ENCODE peak calls at places on chromosomes 13 and 19, in seven cellular contexts. One of them, this sample, is unnamed. For H3K4me1, the result is how much of the 10 kb centered on the place peaks cover.

GRCh38 chr19:30225615-30226463 is 146.3 kb upstream of the ZNF536 start:
- DNase-seq in heart right ventricle: no peak
- DNase-seq in colonic mucosa: no peak
- DNase-seq in upper lobe of right lung: no peak
- DNase-seq in stomach: no peak
- DNase-seq in A549: peak
- DNase-seq in cardiac muscle cell: no peak
- DNase-seq in this sample: no peak

GRCh38 chr13:18996221-18996620 is 185.4 kb downstream of the TUBA3C start:
- DNase-seq in heart right ventricle: no peak
- DNase-seq in colonic mucosa: no peak
- DNase-seq in upper lobe of right lung: no peak
- DNase-seq in stomach: no peak
- DNase-seq in A549: no peak
- DNase-seq in cardiac muscle cell: no peak
- DNase-seq in this sample: no peak

GRCh38 chr19:29667941-29668340 is 2.7 kb downstream of the PLEKHF1 start:
- DNase-seq in heart right ventricle: no peak
- DNase-seq in colonic mucosa: no peak
- DNase-seq in upper lobe of right lung: peak
- DNase-seq in stomach: peak
- DNase-seq in A549: no peak
- DNase-seq in cardiac muscle cell: no peak
- DNase-seq in this sample: no peak

GRCh38 chr13:106815545-106815944 is 247.6 kb upstream of the ARGLU1 start:
- DNase-seq in heart right ventricle: no peak
- DNase-seq in colonic mucosa: no peak
- DNase-seq in upper lobe of right lung: no peak
- DNase-seq in stomach: no peak
- DNase-seq in A549: no peak
- DNase-seq in cardiac muscle cell: no peak
- DNase-seq in this sample: no peak

GRCh38 chr19:49020931-49021895 is 2.9 kb downstream of the CGB3 start:
- DNase-seq in heart right ventricle: no peak
- DNase-seq in colonic mucosa: no peak
- DNase-seq in upper lobe of right lung: no peak
- DNase-seq in stomach: no peak
- DNase-seq in A549: no peak
- DNase-seq in cardiac muscle cell: no peak
- DNase-seq in this sample: no peak

GRCh38 chr19:632228-633067 is 889 bp downstream of the POLRMT start:
- DNase-seq in heart right ventricle: no peak
- DNase-seq in colonic mucosa: peak
- DNase-seq in upper lobe of right lung: peak
- DNase-seq in stomach: no peak
- DNase-seq in A549: peak
- DNase-seq in cardiac muscle cell: peak
- DNase-seq in this sample: no peak

GRCh38 chr19:309206-309565 is 18.0 kb upstream of the PLPP2 start:
- DNase-seq in heart right ventricle: no peak
- DNase-seq in colonic mucosa: no peak
- DNase-seq in upper lobe of right lung: peak
- DNase-seq in stomach: peak
- DNase-seq in A549: no peak
- DNase-seq in cardiac muscle cell: no peak
- DNase-seq in this sample: no peak

GRCh38 chr19:11421607-11422098 is 2.5 kb upstream of the RGL3 start:
- DNase-seq in heart right ventricle: peak
- DNase-seq in colonic mucosa: peak
- DNase-seq in upper lobe of right lung: peak
- DNase-seq in stomach: peak
- DNase-seq in A549: no peak
- DNase-seq in cardiac muscle cell: peak
- DNase-seq in this sample: peak

GRCh38 chr19:5961969-5962945 is 15.7 kb downstream of the RANBP3 start:
- DNase-seq in heart right ventricle: no peak
- DNase-seq in colonic mucosa: peak
- DNase-seq in upper lobe of right lung: peak
- DNase-seq in stomach: peak
- DNase-seq in A549: no peak
- DNase-seq in cardiac muscle cell: peak
- DNase-seq in this sample: peak

GRCh38 chr19:5958851-5959122 is 19.2 kb downstream of the RANBP3 start:
- DNase-seq in heart right ventricle: no peak
- DNase-seq in colonic mucosa: no peak
- DNase-seq in upper lobe of right lung: no peak
- DNase-seq in stomach: no peak
- DNase-seq in A549: no peak
- DNase-seq in cardiac muscle cell: no peak
- DNase-seq in this sample: no peak

GRCh38 chr19:5958074-5958850 is 19.7 kb downstream of the RANBP3 start:
- DNase-seq in heart right ventricle: no peak
- DNase-seq in colonic mucosa: no peak
- DNase-seq in upper lobe of right lung: no peak
- DNase-seq in stomach: no peak
- DNase-seq in A549: no peak
- DNase-seq in cardiac muscle cell: no peak
- DNase-seq in this sample: no peak

GRCh38 chr19:5959260-5960004 is 18.5 kb downstream of the RANBP3 start:
- DNase-seq in heart right ventricle: no peak
- DNase-seq in colonic mucosa: no peak
- DNase-seq in upper lobe of right lung: no peak
- DNase-seq in stomach: no peak
- DNase-seq in A549: no peak
- DNase-seq in cardiac muscle cell: no peak
- DNase-seq in this sample: no peak

DNA sequence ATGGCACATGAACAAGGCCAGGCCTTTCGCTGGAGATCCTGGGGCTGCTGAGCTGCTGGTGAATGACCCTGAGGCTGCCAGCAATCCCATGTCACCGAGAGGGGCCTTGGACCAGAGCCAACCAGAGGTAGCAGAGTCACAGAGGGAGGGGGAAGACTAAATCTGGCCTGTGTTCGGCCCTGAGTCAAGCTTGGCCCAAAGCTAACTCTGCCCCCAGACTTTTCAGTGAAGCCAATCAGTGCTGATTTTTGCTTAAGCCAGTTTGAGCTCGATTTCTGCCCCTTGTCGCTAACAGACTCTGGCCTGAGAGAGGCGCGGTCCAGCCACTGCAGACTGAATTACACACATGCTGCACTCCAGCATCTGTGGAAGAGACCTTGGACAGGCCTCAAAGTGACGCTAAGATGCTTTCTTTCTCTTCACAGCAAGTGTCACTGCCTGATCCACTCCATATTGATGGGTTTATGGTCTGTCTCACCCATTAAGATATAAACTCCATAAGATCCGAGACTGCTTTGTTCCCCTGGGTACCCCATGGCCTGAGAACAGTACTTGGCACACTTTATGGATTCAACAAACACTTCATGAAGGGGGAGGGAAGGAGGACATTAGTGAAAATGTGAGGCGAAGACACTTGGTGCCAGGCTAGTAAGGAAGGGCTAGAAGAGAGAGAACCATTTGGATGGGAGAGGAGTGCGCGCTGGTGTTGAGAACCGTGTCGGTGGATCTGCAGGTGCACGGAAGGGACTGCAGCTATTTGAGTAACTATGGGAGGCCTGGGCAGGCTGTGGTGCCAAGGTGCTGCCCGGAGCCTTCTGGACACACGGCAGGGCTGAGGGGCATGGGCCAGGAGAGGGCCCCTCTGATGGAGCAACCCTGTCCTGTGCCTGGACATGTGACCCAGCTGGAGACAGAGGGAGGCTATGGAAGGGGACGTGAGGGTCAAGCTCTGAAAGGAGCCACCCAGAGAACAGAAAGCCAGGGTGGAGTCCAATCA is 17.6 kb downstream of the RANBP3 start:
- DNase-seq in heart right ventricle: peak
- DNase-seq in colonic mucosa: no peak
- DNase-seq in upper lobe of right lung: no peak
- DNase-seq in stomach: no peak
- DNase-seq in A549: no peak
- DNase-seq in cardiac muscle cell: no peak
- DNase-seq in this sample: peak
- H3K4me1 ChIP-seq in heart right ventricle: half or more
- H3K4me1 ChIP-seq in colonic mucosa: under half
- H3K4me1 ChIP-seq in upper lobe of right lung: half or more
- H3K4me1 ChIP-seq in stomach: half or more
- H3K4me1 ChIP-seq in A549: under half
- H3K4me1 ChIP-seq in cardiac muscle cell: half or more
- H3K4me1 ChIP-seq in this sample: half or more

GRCh38 chr13:75771818-75772217 is 135.7 kb downstream of the LMO7 start:
- DNase-seq in heart right ventricle: no peak
- DNase-seq in colonic mucosa: no peak
- DNase-seq in upper lobe of right lung: no peak
- DNase-seq in stomach: no peak
- DNase-seq in A549: peak
- DNase-seq in cardiac muscle cell: peak
- DNase-seq in this sample: no peak

GRCh38 chr13:75769141-75769905 is 133.2 kb downstream of the LMO7 start:
- DNase-seq in heart right ventricle: no peak
- DNase-seq in colonic mucosa: no peak
- DNase-seq in upper lobe of right lung: no peak
- DNase-seq in stomach: no peak
- DNase-seq in A549: no peak
- DNase-seq in cardiac muscle cell: no peak
- DNase-seq in this sample: no peak

GRCh38 chr13:75776550-75776949 is 140.4 kb downstream of the LMO7 start:
- DNase-seq in heart right ventricle: no peak
- DNase-seq in colonic mucosa: no peak
- DNase-seq in upper lobe of right lung: no peak
- DNase-seq in stomach: no peak
- DNase-seq in A549: no peak
- DNase-seq in cardiac muscle cell: no peak
- DNase-seq in this sample: no peak

GRCh38 chr13:75770164-75771145 is 134.3 kb downstream of the LMO7 start:
- DNase-seq in heart right ventricle: no peak
- DNase-seq in colonic mucosa: no peak
- DNase-seq in upper lobe of right lung: no peak
- DNase-seq in stomach: no peak
- DNase-seq in A549: no peak
- DNase-seq in cardiac muscle cell: no peak
- DNase-seq in this sample: no peak

DNA sequence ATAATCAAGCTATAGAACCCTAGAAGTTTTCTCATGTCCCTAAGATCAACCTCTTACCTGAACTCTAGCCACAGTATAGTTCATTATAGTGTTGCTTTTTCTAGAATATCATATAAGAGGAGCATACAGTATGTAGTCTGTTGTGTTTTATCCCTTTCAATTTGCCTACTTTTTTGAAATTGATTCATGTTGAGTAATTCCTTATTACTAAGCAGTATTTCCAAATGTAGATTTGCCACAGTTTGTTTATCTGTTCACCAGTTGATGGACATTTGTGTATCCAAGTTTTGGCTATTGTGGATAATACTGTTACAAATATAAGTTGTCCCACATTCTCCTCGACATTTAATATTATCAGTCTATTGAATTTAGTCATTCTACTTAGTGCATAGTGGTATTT is 138.0 kb downstream of the LMO7 start:
- DNase-seq in heart right ventricle: no peak
- DNase-seq in colonic mucosa: no peak
- DNase-seq in upper lobe of right lung: no peak
- DNase-seq in stomach: no peak
- DNase-seq in A549: no peak
- DNase-seq in cardiac muscle cell: no peak
- DNase-seq in this sample: no peak
- H3K4me1 ChIP-seq in heart right ventricle: under half
- H3K4me1 ChIP-seq in colonic mucosa: under half
- H3K4me1 ChIP-seq in upper lobe of right lung: under half
- H3K4me1 ChIP-seq in stomach: under half
- H3K4me1 ChIP-seq in A549: half or more
- H3K4me1 ChIP-seq in cardiac muscle cell: under half
- H3K4me1 ChIP-seq in this sample: under half

GRCh38 chr13:73292127-73292526 is 233.3 kb downstream of the KLF5 start:
- DNase-seq in heart right ventricle: no peak
- DNase-seq in colonic mucosa: no peak
- DNase-seq in upper lobe of right lung: no peak
- DNase-seq in stomach: no peak
- DNase-seq in A549: no peak
- DNase-seq in cardiac muscle cell: no peak
- DNase-seq in this sample: no peak

GRCh38 chr13:73288596-73288995 is 229.8 kb downstream of the KLF5 start:
- DNase-seq in heart right ventricle: no peak
- DNase-seq in colonic mucosa: peak
- DNase-seq in upper lobe of right lung: no peak
- DNase-seq in stomach: no peak
- DNase-seq in A549: no peak
- DNase-seq in cardiac muscle cell: no peak
- DNase-seq in this sample: no peak

GRCh38 chr13:73290844-73291243 is 232.0 kb downstream of the KLF5 start:
- DNase-seq in heart right ventricle: no peak
- DNase-seq in colonic mucosa: no peak
- DNase-seq in upper lobe of right lung: no peak
- DNase-seq in stomach: no peak
- DNase-seq in A549: no peak
- DNase-seq in cardiac muscle cell: no peak
- DNase-seq in this sample: no peak

GRCh38 chr13:73299787-73300186 is 241.0 kb downstream of the KLF5 start:
- DNase-seq in heart right ventricle: no peak
- DNase-seq in colonic mucosa: no peak
- DNase-seq in upper lobe of right lung: no peak
- DNase-seq in stomach: no peak
- DNase-seq in A549: no peak
- DNase-seq in cardiac muscle cell: peak
- DNase-seq in this sample: no peak

DNA sequence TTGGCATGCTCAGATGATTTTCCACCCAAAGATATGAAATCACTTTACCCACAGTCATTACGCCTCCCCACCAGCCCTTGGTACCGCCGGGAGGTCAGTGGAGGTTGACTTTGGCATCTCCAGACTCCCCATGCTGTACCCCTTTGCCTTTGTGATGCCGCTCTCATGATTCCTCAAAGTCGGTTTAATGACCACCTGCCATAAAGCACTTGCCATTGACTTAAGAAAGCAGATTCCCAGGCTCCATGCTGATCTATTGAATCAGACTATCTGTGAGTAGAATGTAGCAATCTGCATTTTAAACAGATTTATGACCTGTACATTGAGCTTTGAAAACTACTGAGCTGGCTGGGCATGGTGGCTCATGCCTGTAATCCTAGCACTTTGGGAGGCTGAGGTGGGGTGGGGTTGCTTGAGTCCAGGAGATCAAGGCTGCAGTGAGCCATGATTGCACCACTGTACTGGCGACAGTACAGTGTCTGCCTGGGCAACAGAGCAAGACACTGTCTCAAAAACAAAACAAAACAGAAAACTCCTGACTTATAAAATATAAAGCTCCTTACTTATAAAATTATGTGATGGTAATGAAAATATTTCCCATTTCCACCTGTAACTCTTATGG is 235.2 kb downstream of the KLF5 start:
- DNase-seq in heart right ventricle: no peak
- DNase-seq in colonic mucosa: peak
- DNase-seq in upper lobe of right lung: no peak
- DNase-seq in stomach: no peak
- DNase-seq in A549: no peak
- DNase-seq in cardiac muscle cell: no peak
- DNase-seq in this sample: no peak
- H3K4me1 ChIP-seq in heart right ventricle: under half
- H3K4me1 ChIP-seq in colonic mucosa: under half
- H3K4me1 ChIP-seq in upper lobe of right lung: under half
- H3K4me1 ChIP-seq in stomach: under half
- H3K4me1 ChIP-seq in A549: under half
- H3K4me1 ChIP-seq in cardiac muscle cell: under half
- H3K4me1 ChIP-seq in this sample: under half

GRCh38 chr19:34881982-34882381 is 44.7 kb upstream of the ZNF30 start:
- DNase-seq in heart right ventricle: no peak
- DNase-seq in colonic mucosa: no peak
- DNase-seq in upper lobe of right lung: no peak
- DNase-seq in stomach: no peak
- DNase-seq in A549: no peak
- DNase-seq in cardiac muscle cell: peak
- DNase-seq in this sample: no peak
- H3K4me1 ChIP-seq in heart right ventricle: under half
- H3K4me1 ChIP-seq in colonic mucosa: under half
- H3K4me1 ChIP-seq in upper lobe of right lung: under half
- H3K4me1 ChIP-seq in stomach: under half
- H3K4me1 ChIP-seq in A549: under half
- H3K4me1 ChIP-seq in cardiac muscle cell: under half
- H3K4me1 ChIP-seq in this sample: under half

This sample was measured in left ventricle myocardium inferior.